ENCODE peak calls at places on chromosomes 16 and 17, in eight cellular contexts. Z is esophagus squamous epithelium, G is ACHN, N is left lobe of liver, F is cardiac muscle cell, T is left ventricle myocardium superior, H is kidney glomerular epithelial cell, E is cerebellar nuclear complex. U is an unnamed sample.

GRCh38 chr17:66564992-66565465 is 262.6 kb downstream of the PRKCA start:
- DNase-seq in Z (no peak), G (no peak), N (no peak), F (no peak), T (no peak), H (no peak), E (no peak), U (no peak)

GRCh38 chr16:88341551-88342290 is 41.0 kb upstream of the ZNF469 start:
- DNase-seq in Z (no peak), G (no peak), N (no peak), F (no peak), T (peak), H (no peak), E (no peak), U (no peak)

GRCh38 chr17:17020821-17021193 is 21.4 kb upstream of the MPRIP start:
- DNase-seq in Z (no peak), G (no peak), N (no peak), F (no peak), T (no peak), H (no peak), E (no peak), U (no peak)

GRCh38 chr17:16973760-16974540 is 2.0 kb upstream of the TNFRSF13B start:
- DNase-seq in Z (no peak), G (no peak), N (no peak), F (no peak), T (no peak), H (no peak), E (no peak), U (no peak)

GRCh38 chr16:66205287-66206167 is 161.0 kb upstream of the CDH5 start:
- DNase-seq in Z (no peak), G (no peak), N (no peak), F (no peak), T (no peak), H (no peak), E (no peak), U (peak)

GRCh38 chr16:19173649-19174383 is 5.8 kb downstream of the SYT17 start:
- DNase-seq in Z (no peak), G (no peak), N (no peak), F (no peak), T (no peak), H (no peak), E (no peak), U (no peak)

GRCh38 chr17:81534157-81535006 is 6.2 kb downstream of the FSCN2 start:
- DNase-seq in Z (no peak), G (peak), N (no peak), F (no peak), T (no peak), H (no peak), E (no peak), U (peak)

GRCh38 chr17:34487616-34488015 is 91.8 kb upstream of the TMEM132E start:
- DNase-seq in Z (no peak), G (no peak), N (no peak), F (no peak), T (no peak), H (no peak), E (no peak), U (peak)

GRCh38 chr16:74480150-74481029 is 59.1 kb upstream of the CLEC18B start:
- DNase-seq in Z (no peak), G (no peak), N (no peak), F (no peak), T (no peak), H (peak), E (no peak), U (no peak)

GRCh38 chr17:82477934-82478333 is 19.4 kb downstream of the NARF start:
- DNase-seq in Z (no peak), G (no peak), N (no peak), F (no peak), T (no peak), H (no peak), E (no peak), U (no peak)

GRCh38 chr17:69314246-69315030 is 12.5 kb downstream of the ABCA5 start:
- DNase-seq in Z (no peak), G (no peak), N (no peak), F (no peak), T (no peak), H (no peak), E (no peak), U (peak)

GRCh38 chr16:11191665-11192064 is 64.3 kb downstream of the SOCS1 start:
- DNase-seq in Z (no peak), G (no peak), N (no peak), F (no peak), T (no peak), H (no peak), E (no peak), U (no peak)

GRCh38 chr16:30533748-30534367 is 800 bp downstream of the ZNF747 start:
- DNase-seq in Z (no peak), G (no peak), N (no peak), F (no peak), T (no peak), H (no peak), E (no peak), U (peak)

GRCh38 chr16:79635488-79635887 is 35.0 kb upstream of the MAF start:
- DNase-seq in Z (no peak), G (no peak), N (no peak), F (no peak), T (no peak), H (no peak), E (no peak), U (no peak)

GRCh38 chr17:44630703-44631102 is 25.6 kb upstream of the MEIOC start:
- DNase-seq in Z (no peak), G (no peak), N (no peak), F (no peak), T (no peak), H (no peak), E (no peak), U (no peak)

GRCh38 chr17:56593073-56593740 is at the start of gene NOG:
- DNase-seq in Z (no peak), G (peak), N (peak), F (peak), T (peak), H (no peak), E (no peak), U (peak)

GRCh38 chr17:77555741-77556291 is 402.7 kb upstream of the TNRC6C start:
- DNase-seq in Z (no peak), G (no peak), N (peak), F (no peak), T (peak), H (peak), E (no peak), U (peak)

U was measured in NCI-H82.